ENCODE peak calls at places on chromosomes 12 and 14, in four cellular contexts. One of them, this sample, is unnamed.

GRCh38 chr14:23042162-23042965 is at the start of gene PSMB11:
- DNase-seq in HL-60: no peak
- DNase-seq in GM12878: no peak
- DNase-seq in K562: no peak
- DNase-seq in this sample: no peak

GRCh38 chr12:101750152-101750551 is 10.9 kb upstream of the SYCP3 start:
- DNase-seq in HL-60: no peak
- DNase-seq in GM12878: no peak
- DNase-seq in K562: no peak
- DNase-seq in this sample: no peak

GRCh38 chr14:99853206-99853605 is 60.0 kb downstream of the EML1 start:
- DNase-seq in HL-60: no peak
- DNase-seq in K562: no peak
- DNase-seq in GM12878: no peak
- DNase-seq in this sample: no peak

GRCh38 chr14:89721991-89722390 is 232.5 kb downstream of the EFCAB11 start:
- DNase-seq in GM12878: no peak
- DNase-seq in K562: no peak
- DNase-seq in HL-60: no peak
- DNase-seq in this sample: no peak

GRCh38 chr12:108839011-108839889 is 18.1 kb downstream of the SSH1 start:
- DNase-seq in K562: no peak
- DNase-seq in GM12878: no peak
- DNase-seq in HL-60: no peak
- DNase-seq in this sample: no peak

GRCh38 chr14:102527255-102528232 is 18.0 kb upstream of the ANKRD9 start:
- DNase-seq in GM12878: no peak
- DNase-seq in HL-60: no peak
- DNase-seq in K562: no peak
- DNase-seq in this sample: no peak

GRCh38 chr14:60092516-60092915 is 793 bp downstream of the PCNX4 start:
- DNase-seq in K562: peak; percentile 11
- DNase-seq in GM12878: no peak
- DNase-seq in HL-60: no peak
- DNase-seq in this sample: no peak

GRCh38 chr12:63802012-63802608 is 22.4 kb downstream of the RXYLT1 start:
- DNase-seq in GM12878: no peak
- DNase-seq in K562: peak; percentile 9
- DNase-seq in HL-60: no peak
- DNase-seq in this sample: no peak

GRCh38 chr14:89773644-89774316 is 180.8 kb downstream of the EFCAB11 start:
- DNase-seq in HL-60: peak; percentile 61
- DNase-seq in GM12878: peak; percentile 56
- DNase-seq in K562: peak; percentile 12
- DNase-seq in this sample: peak; percentile 37

GRCh38 chr14:106564058-106564643 is 1037.8 kb downstream of the TMEM121 start:
- DNase-seq in HL-60: peak; percentile 14
- DNase-seq in K562: peak; percentile 37
- DNase-seq in GM12878: no peak
- DNase-seq in this sample: peak; percentile 43

GRCh38 chr12:52119398-52120254 is 40.1 kb downstream of the SMIM41 start:
- DNase-seq in HL-60: no peak
- DNase-seq in GM12878: no peak
- DNase-seq in K562: peak; percentile 76
- DNase-seq in this sample: no peak

GRCh38 chr12:107775093-107775721 is 703 bp downstream of the ASCL4 start:
- DNase-seq in HL-60: no peak
- DNase-seq in K562: no peak
- DNase-seq in GM12878: no peak
- DNase-seq in this sample: peak; percentile 23

GRCh38 chr12:123054371-123054770 is 73.9 kb downstream of the ARL6IP4 start:
- DNase-seq in GM12878: no peak
- DNase-seq in K562: no peak
- DNase-seq in HL-60: no peak
- DNase-seq in this sample: no peak

GRCh38 chr12:40376533-40377267 is 151.9 kb downstream of the LRRK2 start:
- DNase-seq in HL-60: no peak
- DNase-seq in GM12878: no peak
- DNase-seq in K562: no peak
- DNase-seq in this sample: no peak

GRCh38 chr12:120290541-120291312 is 976 bp downstream of the RNU4-2 start:
- DNase-seq in HL-60: peak; percentile 14
- DNase-seq in K562: no peak
- DNase-seq in GM12878: no peak
- DNase-seq in this sample: no peak

GRCh38 chr12:72547593-72547992 is 275.4 kb downstream of the TRHDE start:
- DNase-seq in HL-60: no peak
- DNase-seq in GM12878: no peak
- DNase-seq in K562: no peak
- DNase-seq in this sample: no peak

GRCh38 chr14:102396531-102396930 is 33.8 kb downstream of the TECPR2 start:
- DNase-seq in HL-60: no peak
- DNase-seq in GM12878: no peak
- DNase-seq in K562: no peak
- DNase-seq in this sample: no peak

GRCh38 chr14:101364503-101365328 is 196.6 kb upstream of the DIO3 start:
- DNase-seq in HL-60: no peak
- DNase-seq in K562: no peak
- DNase-seq in GM12878: no peak
- DNase-seq in this sample: no peak

GRCh38 chr12:74111688-74112360 is 425.8 kb upstream of the ATXN7L3B start:
- DNase-seq in GM12878: no peak
- DNase-seq in HL-60: no peak
- DNase-seq in K562: peak; percentile 7
- DNase-seq in this sample: no peak

GRCh38 chr12:58521152-58521551 is 399.2 kb downstream of the LRIG3 start:
- DNase-seq in K562: no peak
- DNase-seq in HL-60: no peak
- DNase-seq in GM12878: no peak
- DNase-seq in this sample: no peak

GRCh38 chr12:111687255-111687654 is 1.4 kb downstream of the ACAD10 start:
- DNase-seq in K562: peak; percentile 57
- DNase-seq in HL-60: no peak
- DNase-seq in GM12878: peak; percentile 5
- DNase-seq in this sample: peak; percentile 37

GRCh38 chr14:61894452-61895077 is 132.3 kb downstream of the SNAPC1 start:
- DNase-seq in HL-60: no peak
- DNase-seq in K562: peak; percentile 53
- DNase-seq in GM12878: no peak
- DNase-seq in this sample: no peak

GRCh38 chr12:3632256-3633240 is 120.4 kb downstream of the CRACR2A start:
- DNase-seq in K562: no peak
- DNase-seq in HL-60: no peak
- DNase-seq in GM12878: no peak
- DNase-seq in this sample: no peak

GRCh38 chr12:102960766-102961487 is 3.5 kb downstream of the ASCL1 start:
- DNase-seq in K562: no peak
- DNase-seq in HL-60: no peak
- DNase-seq in GM12878: no peak
- DNase-seq in this sample: no peak

GRCh38 chr12:67766370-67766769 is 117.8 kb downstream of the DYRK2 start:
- DNase-seq in K562: no peak
- DNase-seq in GM12878: no peak
- DNase-seq in HL-60: no peak
- DNase-seq in this sample: no peak

GRCh38 chr12:6592087-6592486 is 15.1 kb downstream of the CHD4 start:
- DNase-seq in HL-60: no peak
- DNase-seq in K562: no peak
- DNase-seq in GM12878: no peak
- DNase-seq in this sample: no peak

GRCh38 chr12:80701388-80701787 is 6.0 kb upstream of the MYF6 start:
- DNase-seq in HL-60: no peak
- DNase-seq in GM12878: no peak
- DNase-seq in K562: no peak
- DNase-seq in this sample: no peak

GRCh38 chr12:84502907-84503787 is 409.5 kb downstream of the SLC6A15 start:
- DNase-seq in HL-60: peak; percentile 7
- DNase-seq in GM12878: no peak
- DNase-seq in K562: peak; percentile 9
- DNase-seq in this sample: no peak

GRCh38 chr14:77097006-77097688 is 911 bp upstream of the CIPC start:
- DNase-seq in GM12878: no peak
- DNase-seq in K562: no peak
- DNase-seq in HL-60: no peak
- DNase-seq in this sample: no peak

GRCh38 chr14:21414137-21414631 is 30.4 kb upstream of the SUPT16H start:
- DNase-seq in GM12878: peak; percentile 24
- DNase-seq in HL-60: no peak
- DNase-seq in K562: no peak
- DNase-seq in this sample: no peak

GRCh38 chr12:1171657-1172056 is 180.6 kb downstream of the ERC1 start:
- DNase-seq in K562: no peak
- DNase-seq in HL-60: no peak
- DNase-seq in GM12878: no peak
- DNase-seq in this sample: no peak

GRCh38 chr12:6819069-6820030 is 2.3 kb upstream of the GPR162 start:
- DNase-seq in HL-60: no peak
- DNase-seq in GM12878: no peak
- DNase-seq in K562: no peak
- DNase-seq in this sample: no peak

GRCh38 chr12:110248096-110248447 is 33.0 kb upstream of the ATP2A2 start:
- DNase-seq in GM12878: no peak
- DNase-seq in HL-60: no peak
- DNase-seq in K562: no peak
- DNase-seq in this sample: no peak

GRCh38 chr14:66268802-66269334 is 217.3 kb upstream of the CCDC196 start:
- DNase-seq in GM12878: no peak
- DNase-seq in HL-60: no peak
- DNase-seq in K562: no peak
- DNase-seq in this sample: no peak

GRCh38 chr14:106436310-106436905 is 910.0 kb downstream of the TMEM121 start:
- DNase-seq in GM12878: no peak
- DNase-seq in HL-60: peak; percentile 8
- DNase-seq in K562: peak; percentile 18
- DNase-seq in this sample: no peak

GRCh38 chr14:69050235-69051184 is 71.4 kb upstream of the ACTN1 start:
- DNase-seq in K562: no peak
- DNase-seq in HL-60: no peak
- DNase-seq in GM12878: no peak
- DNase-seq in this sample: no peak
- TF ChIP-seq SPI1 in K562: no peak
- TF ChIP-seq SPI1 in HL-60: no peak
- TF ChIP-seq SPI1 in GM12878: no peak
- TF ChIP-seq SPI1 in this sample: no peak

GRCh38 chr14:104799657-104800599 is 973 bp upstream of the ZBTB42 start:
- DNase-seq in GM12878: no peak
- DNase-seq in HL-60: no peak
- DNase-seq in K562: peak; percentile 95
- DNase-seq in this sample: peak; percentile 88
- TF ChIP-seq POLR2AphosphoS5 in GM12878: no peak
- TF ChIP-seq POLR2AphosphoS5 in HL-60: no peak
- TF ChIP-seq POLR2AphosphoS5 in K562: no peak
- TF ChIP-seq POLR2AphosphoS5 in this sample: no peak

GRCh38 chr14:81516941-81517797 is 16.5 kb downstream of the SEL1L start:
- DNase-seq in K562: no peak
- DNase-seq in GM12878: no peak
- DNase-seq in HL-60: no peak
- DNase-seq in this sample: no peak
- TF ChIP-seq SPI1 in K562: no peak
- TF ChIP-seq SPI1 in GM12878: no peak
- TF ChIP-seq SPI1 in HL-60: no peak
- TF ChIP-seq SPI1 in this sample: no peak

GRCh38 chr14:30607156-30607780 is 14.9 kb upstream of the SCFD1 start:
- DNase-seq in K562: no peak
- DNase-seq in GM12878: no peak
- DNase-seq in HL-60: no peak
- DNase-seq in this sample: no peak

GRCh38 chr14:30608533-30609006 is 13.5 kb upstream of the SCFD1 start:
- DNase-seq in GM12878: no peak
- DNase-seq in K562: no peak
- DNase-seq in HL-60: no peak
- DNase-seq in this sample: no peak

GRCh38 chr14:30614155-30614554 is 8.0 kb upstream of the SCFD1 start:
- DNase-seq in K562: no peak
- DNase-seq in HL-60: no peak
- DNase-seq in GM12878: no peak
- DNase-seq in this sample: no peak

DNA sequence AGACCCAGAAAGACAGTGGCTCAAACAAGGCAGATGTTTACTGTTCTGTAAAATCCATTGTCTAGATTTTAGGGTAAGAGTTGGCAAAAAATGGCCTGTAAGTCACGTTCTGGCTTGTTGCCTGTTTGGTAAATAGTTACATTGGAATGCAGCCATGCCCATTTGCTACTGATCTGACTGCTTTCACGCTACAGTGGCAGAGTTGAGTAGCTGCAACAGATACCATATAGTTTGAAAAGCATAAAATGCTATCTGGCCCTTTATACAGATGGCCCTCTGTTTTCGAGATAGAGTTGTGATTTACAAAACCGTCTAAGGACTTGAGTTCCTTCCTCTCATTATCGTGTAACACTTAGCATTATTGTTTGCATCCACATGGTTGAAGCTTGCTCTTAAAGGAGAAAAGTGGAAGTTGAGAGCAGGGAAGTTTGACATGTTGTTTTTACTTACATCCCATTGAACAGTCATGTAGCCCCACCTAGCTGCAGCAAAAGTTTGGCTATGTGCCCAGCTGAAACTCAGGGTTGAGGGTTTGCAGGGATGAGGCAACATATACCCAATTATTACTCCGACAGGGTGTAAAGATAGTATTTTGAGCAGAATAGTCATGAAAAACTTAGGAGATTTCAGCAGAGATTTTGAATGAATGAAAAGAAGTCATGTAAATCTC is 11.3 kb upstream of the SCFD1 start:
- DNase-seq in K562: peak; percentile 38
- DNase-seq in GM12878: no peak
- DNase-seq in HL-60: peak; percentile 59
- DNase-seq in this sample: no peak
- TF ChIP-seq POLR2AphosphoS5 in K562: no peak
- TF ChIP-seq POLR2AphosphoS5 in GM12878: no peak
- TF ChIP-seq POLR2AphosphoS5 in HL-60: peak; percentile 70
- TF ChIP-seq POLR2AphosphoS5 in this sample: no peak